ENCODE peak calls at places on chromosome 15, in five cellular contexts. W is thyroid gland, Q is heart right ventricle, Z is colonic mucosa, A is left ventricle myocardium inferior. L is an unnamed sample.
A peak's percentile ranks its signal among the peaks of the same experiment; 100 is the strongest.

GRCh38 chr15:58074452-58074851 is 8.9 kb upstream of the ALDH1A2 start:
- DNase-seq in W (no peak), Q (no peak), Z (no peak), A (no peak), L (no peak)

GRCh38 chr15:87733005-87733404 is 523.5 kb downstream of the NTRK3 start:
- DNase-seq in W (no peak), Q (no peak), Z (no peak), A (no peak), L (no peak)

GRCh38 chr15:27244047-27244446 is 273.1 kb downstream of the GABRG3 start:
- DNase-seq in W (no peak), Q (no peak), Z (no peak), A (no peak), L (no peak)

GRCh38 chr15:49495993-49496747 is 73.1 kb downstream of the FGF7 start:
- DNase-seq in W (no peak), Q (no peak), Z (no peak), A (no peak), L (no peak)

GRCh38 chr15:69712999-69713398 is 260.4 kb downstream of the RPLP1 start:
- DNase-seq in W (no peak), Q (no peak), Z (peak; percentile 37), A (no peak), L (no peak)

GRCh38 chr15:74400915-74401757 is 32.6 kb downstream of the SEMA7A start:
- DNase-seq in W (peak; percentile 9), Q (no peak), Z (no peak), A (no peak), L (no peak)

GRCh38 chr15:59131456-59131855 is 26.5 kb downstream of the CCNB2 start:
- DNase-seq in W (no peak), Q (no peak), Z (no peak), A (no peak), L (no peak)

GRCh38 chr15:97461212-97461611 is 499.3 kb upstream of the ARRDC4 start:
- DNase-seq in W (no peak), Q (no peak), Z (no peak), A (no peak), L (no peak)

GRCh38 chr15:37678124-37678523 is 256.3 kb upstream of the TMCO5A start:
- DNase-seq in W (no peak), Q (no peak), Z (no peak), A (no peak), L (no peak)

GRCh38 chr15:39629376-39629775 is 48.5 kb downstream of the THBS1 start:
- DNase-seq in W (no peak), Q (no peak), Z (peak; percentile 67), A (no peak), L (no peak)

GRCh38 chr15:48510976-48511375 is 134.5 kb downstream of the FBN1 start:
- DNase-seq in W (no peak), Q (no peak), Z (no peak), A (no peak), L (peak; percentile 16)

GRCh38 chr15:41493205-41493901 is at the start of gene ITPKA:
- DNase-seq in W (peak; percentile 65), Q (peak; percentile 73), Z (peak; percentile 97), A (peak; percentile 77), L (peak; percentile 69)

GRCh38 chr15:41494190-41494921 is 682 bp downstream of the ITPKA start:
- DNase-seq in W (peak; percentile 36), Q (no peak), Z (peak; percentile 52), A (no peak), L (no peak)

GRCh38 chr15:41494922-41495735 is 1.5 kb downstream of the ITPKA start:
- DNase-seq in W (no peak), Q (no peak), Z (peak; percentile 66), A (no peak), L (no peak)

GRCh38 chr15:41493902-41494189 is 172 bp downstream of the ITPKA start:
- DNase-seq in W (no peak), Q (no peak), Z (no peak), A (no peak), L (no peak)

DNA sequence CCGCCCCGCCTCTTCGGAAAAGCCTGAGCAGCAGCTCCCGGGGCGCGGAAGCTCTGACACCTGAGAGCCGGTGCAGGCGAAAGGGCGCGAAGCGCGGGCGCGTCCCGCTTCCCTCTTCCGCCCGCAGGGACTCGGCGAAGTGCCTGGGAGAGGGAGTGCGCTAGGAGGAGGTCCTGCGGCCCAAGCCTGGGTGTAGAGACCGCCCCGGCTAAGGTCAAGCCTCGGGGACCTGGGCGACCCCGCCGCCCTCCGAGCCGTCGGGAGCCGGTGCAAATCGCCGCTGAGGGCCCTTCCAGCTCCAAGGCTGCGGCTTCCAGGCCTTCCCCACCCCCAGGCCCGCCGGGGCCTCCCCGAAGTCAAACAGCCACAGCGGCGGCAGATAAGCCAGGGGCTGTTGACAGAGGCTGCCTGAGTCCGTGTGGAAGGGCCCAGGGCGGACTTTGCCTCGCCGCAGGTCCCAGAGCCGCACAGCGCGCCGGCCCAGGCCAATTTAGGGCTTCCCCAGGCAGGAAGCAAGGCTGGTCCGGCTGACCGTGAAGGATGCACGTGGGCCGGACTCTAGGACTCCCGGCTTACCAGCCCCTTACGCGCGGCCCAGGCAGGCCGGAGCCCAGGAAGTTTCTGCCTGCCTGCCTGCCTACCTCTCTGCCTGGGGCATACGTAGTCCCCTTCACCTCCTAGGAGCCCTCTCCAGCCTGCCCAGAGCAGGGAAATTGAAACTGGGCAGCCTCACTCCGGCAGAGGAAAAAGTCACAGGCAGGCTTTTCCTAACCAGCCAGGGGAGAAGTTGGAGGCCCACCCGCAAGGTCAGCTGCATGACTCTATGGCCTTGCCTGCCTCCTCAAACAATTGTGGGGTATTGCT is 2.3 kb downstream of the ITPKA start:
- DNase-seq in W (no peak), Q (peak; percentile 30), Z (peak; percentile 81), A (no peak), L (peak; percentile 65)
- H3K27me3 ChIP-seq in W (peaks cover 4% of the 10 kb centered on the region), Q (peaks cover 65% of the 10 kb centered on the region), Z (peaks cover 8% of the 10 kb centered on the region), A (peaks cover 72% of the 10 kb centered on the region), L (no peaks in the 10 kb centered on the region)

GRCh38 chr15:81093961-81094360 is 40.1 kb upstream of the CFAP161 start:
- DNase-seq in W (no peak), Q (no peak), Z (no peak), A (no peak), L (no peak)

GRCh38 chr15:81091889-81092558 is 42.0 kb upstream of the CFAP161 start:
- DNase-seq in W (no peak), Q (no peak), Z (no peak), A (no peak), L (peak; percentile 75)

GRCh38 chr15:81095690-81096365 is 38.2 kb upstream of the CFAP161 start:
- DNase-seq in W (no peak), Q (no peak), Z (no peak), A (no peak), L (no peak)

GRCh38 chr15:81096398-81096797 is 37.7 kb upstream of the CFAP161 start:
- DNase-seq in W (no peak), Q (no peak), Z (no peak), A (no peak), L (no peak)

GRCh38 chr15:81092559-81092902 is 41.5 kb upstream of the CFAP161 start:
- DNase-seq in W (no peak), Q (peak; percentile 33), Z (no peak), A (peak; percentile 50), L (peak; percentile 34)
- H3K27ac ChIP-seq in W (peak overlapping the region; percentile 23), Q (peak overlapping the region; percentile 74), Z (no peak overlapping the region), A (peak overlapping the region; percentile 85), L (peak overlapping the region; percentile 67)

GRCh38 chr15:32717290-32718081 is at the start of gene GREM1:
- DNase-seq in W (no peak), Q (no peak), Z (peak; percentile 37), A (no peak), L (no peak)

GRCh38 chr15:32721594-32721993 is 3.8 kb downstream of the GREM1 start:
- DNase-seq in W (no peak), Q (no peak), Z (no peak), A (no peak), L (no peak)

GRCh38 chr15:32718082-32718821 is 448 bp downstream of the GREM1 start:
- DNase-seq in W (no peak), Q (no peak), Z (peak; percentile 25), A (no peak), L (no peak)

GRCh38 chr15:32716960-32717289 is 879 bp upstream of the GREM1 start:
- DNase-seq in W (no peak), Q (no peak), Z (no peak), A (no peak), L (no peak)

DNA sequence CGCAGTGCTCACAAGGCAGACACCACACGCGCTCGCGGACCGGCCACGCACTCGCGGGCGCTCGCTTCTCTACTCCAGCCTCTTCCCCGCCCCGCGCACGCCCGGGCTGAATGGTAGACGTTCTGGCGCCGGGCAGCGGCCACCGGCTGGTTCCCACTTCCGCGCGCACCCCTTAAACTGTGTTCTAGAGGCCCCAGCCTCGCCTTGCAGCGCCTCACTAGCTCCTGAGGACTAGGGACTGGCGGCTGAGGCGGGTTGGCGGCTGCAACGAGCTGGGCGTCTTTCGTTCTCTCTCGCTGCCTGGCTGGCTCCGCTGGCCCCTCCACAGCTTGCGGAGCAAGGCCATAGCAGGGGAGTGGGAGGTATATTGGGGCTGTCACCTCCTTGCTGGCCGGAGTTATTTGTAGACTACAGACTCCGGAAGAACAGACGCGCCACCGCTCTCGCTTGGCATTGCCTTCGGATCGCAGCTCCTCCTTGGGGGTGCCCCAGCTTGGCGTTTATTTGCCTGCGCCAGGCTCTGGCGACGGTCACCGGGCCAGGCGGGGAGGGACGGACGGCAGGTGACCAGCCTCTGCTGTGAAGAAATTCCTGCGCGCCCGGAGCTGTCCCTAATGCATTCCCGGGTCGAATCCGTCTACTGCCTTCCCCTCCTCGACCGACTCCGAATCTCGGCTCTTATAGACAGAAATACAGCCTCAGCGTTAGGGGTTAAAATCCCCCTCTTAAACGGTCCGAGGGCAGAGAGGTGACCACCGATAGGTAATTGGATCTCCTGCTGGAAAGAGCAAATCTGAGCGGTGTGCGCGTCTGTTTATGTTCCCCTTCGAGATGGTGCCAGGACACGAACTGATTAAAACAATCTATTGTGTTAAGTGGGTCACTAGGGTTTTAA is 1.3 kb downstream of the GREM1 start:
- DNase-seq in W (peak; percentile 37), Q (no peak), Z (peak; percentile 26), A (no peak), L (peak; percentile 35)
- TF ChIP-seq CTCF in W (no peak), Q (no peak), Z (no peak), A (no peak), L (no peak)

DNA sequence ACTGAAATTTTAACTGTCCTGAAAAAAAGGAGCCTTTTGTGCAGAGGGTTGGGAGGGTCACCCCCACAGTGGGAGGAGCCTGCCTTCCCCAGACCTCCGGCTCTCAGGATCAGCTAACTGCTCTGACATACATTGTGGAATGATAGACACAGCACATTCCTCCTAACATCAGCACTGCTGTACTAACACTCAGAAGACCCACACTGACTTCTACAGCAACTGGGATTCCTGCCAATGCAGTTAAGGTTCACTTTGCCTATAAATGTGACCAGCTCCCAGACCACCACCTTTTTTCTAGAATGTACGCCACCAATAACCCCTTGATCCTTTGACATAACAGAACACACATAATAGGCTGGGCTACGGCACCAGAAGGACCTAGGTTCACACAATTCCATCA is 3.2 kb downstream of the CPEB1 start:
- DNase-seq in W (no peak), Q (no peak), Z (no peak), A (no peak), L (no peak)
- H3K27me3 ChIP-seq in W (no peaks in the 10 kb centered on the region), Q (peaks cover 96% of the 10 kb centered on the region), Z (peaks cover 30% of the 10 kb centered on the region), A (peaks cover 98% of the 10 kb centered on the region), L (no peaks in the 10 kb centered on the region)

GRCh38 chr15:40856736-40857135 is 12.9 kb downstream of the SPINT1 start:
- DNase-seq in W (no peak), Q (no peak), Z (no peak), A (no peak), L (no peak)
- H3K27ac ChIP-seq in W (no peak overlapping the region), Q (no peak overlapping the region), Z (peak overlapping the region; percentile 85), A (no peak overlapping the region), L (peak overlapping the region; percentile 72)

L was measured in body of pancreas.